ENCODE peak calls at places on chromosomes 6 and 20, in seven cellular contexts. One of them, this sample, is unnamed.

GRCh38 chr20:3924304-3925112 is 35.3 kb downstream of the PANK2 start:
- DNase-seq in breast epithelium: no peak
- DNase-seq in sigmoid colon: no peak
- DNase-seq in SK-N-SH: no peak
- DNase-seq in spleen: peak
- DNase-seq in HCT116: no peak
- DNase-seq in esophagus muscularis mucosa: no peak
- DNase-seq in this sample: peak

GRCh38 chr6:99013145-99013544 is 65.4 kb upstream of the FBXL4 start:
- DNase-seq in breast epithelium: no peak
- DNase-seq in sigmoid colon: no peak
- DNase-seq in SK-N-SH: no peak
- DNase-seq in spleen: no peak
- DNase-seq in HCT116: no peak
- DNase-seq in esophagus muscularis mucosa: no peak
- DNase-seq in this sample: no peak

GRCh38 chr20:57716202-57716601 is 6.4 kb upstream of the PMEPA1 start:
- DNase-seq in breast epithelium: no peak
- DNase-seq in sigmoid colon: no peak
- DNase-seq in SK-N-SH: no peak
- DNase-seq in spleen: no peak
- DNase-seq in HCT116: no peak
- DNase-seq in esophagus muscularis mucosa: no peak
- DNase-seq in this sample: no peak

GRCh38 chr6:5100806-5101205 is 15.7 kb downstream of the PPP1R3G start:
- DNase-seq in breast epithelium: no peak
- DNase-seq in sigmoid colon: no peak
- DNase-seq in SK-N-SH: no peak
- DNase-seq in spleen: peak
- DNase-seq in HCT116: no peak
- DNase-seq in esophagus muscularis mucosa: no peak
- DNase-seq in this sample: no peak

GRCh38 chr6:75128881-75129570 is 76.8 kb downstream of the COL12A1 start:
- DNase-seq in breast epithelium: no peak
- DNase-seq in sigmoid colon: no peak
- DNase-seq in SK-N-SH: no peak
- DNase-seq in spleen: no peak
- DNase-seq in HCT116: no peak
- DNase-seq in esophagus muscularis mucosa: no peak
- DNase-seq in this sample: no peak

GRCh38 chr6:3697609-3698008 is 53.9 kb downstream of the PXDC1 start:
- DNase-seq in breast epithelium: no peak
- DNase-seq in sigmoid colon: no peak
- DNase-seq in SK-N-SH: no peak
- DNase-seq in spleen: no peak
- DNase-seq in HCT116: no peak
- DNase-seq in esophagus muscularis mucosa: no peak
- DNase-seq in this sample: no peak

GRCh38 chr6:144530118-144530517 is 245.0 kb downstream of the UTRN start:
- DNase-seq in breast epithelium: no peak
- DNase-seq in sigmoid colon: no peak
- DNase-seq in SK-N-SH: no peak
- DNase-seq in spleen: no peak
- DNase-seq in HCT116: no peak
- DNase-seq in esophagus muscularis mucosa: no peak
- DNase-seq in this sample: no peak

GRCh38 chr6:75171151-75171550 is 34.7 kb downstream of the COL12A1 start:
- DNase-seq in breast epithelium: no peak
- DNase-seq in sigmoid colon: no peak
- DNase-seq in SK-N-SH: no peak
- DNase-seq in spleen: no peak
- DNase-seq in HCT116: no peak
- DNase-seq in esophagus muscularis mucosa: no peak
- DNase-seq in this sample: no peak

GRCh38 chr6:142871910-142872331 is 73.1 kb downstream of the HIVEP2 start:
- DNase-seq in breast epithelium: no peak
- DNase-seq in sigmoid colon: no peak
- DNase-seq in SK-N-SH: no peak
- DNase-seq in spleen: no peak
- DNase-seq in HCT116: no peak
- DNase-seq in esophagus muscularis mucosa: no peak
- DNase-seq in this sample: no peak

GRCh38 chr20:38946836-38947235 is 15.3 kb upstream of the DHX35 start:
- DNase-seq in breast epithelium: no peak
- DNase-seq in sigmoid colon: no peak
- DNase-seq in SK-N-SH: no peak
- DNase-seq in spleen: no peak
- DNase-seq in HCT116: no peak
- DNase-seq in esophagus muscularis mucosa: no peak
- DNase-seq in this sample: no peak

GRCh38 chr6:13375360-13375878 is 47.1 kb upstream of the TBC1D7 start:
- DNase-seq in breast epithelium: no peak
- DNase-seq in sigmoid colon: no peak
- DNase-seq in SK-N-SH: no peak
- DNase-seq in spleen: no peak
- DNase-seq in HCT116: no peak
- DNase-seq in esophagus muscularis mucosa: no peak
- DNase-seq in this sample: no peak

GRCh38 chr20:54468082-54468481 is 7.3 kb upstream of the DOK5 start:
- DNase-seq in breast epithelium: no peak
- DNase-seq in sigmoid colon: no peak
- DNase-seq in SK-N-SH: no peak
- DNase-seq in spleen: no peak
- DNase-seq in HCT116: no peak
- DNase-seq in esophagus muscularis mucosa: no peak
- DNase-seq in this sample: no peak

GRCh38 chr20:33880396-33880795 is 69.2 kb downstream of the CHMP4B start:
- DNase-seq in breast epithelium: no peak
- DNase-seq in sigmoid colon: no peak
- DNase-seq in SK-N-SH: no peak
- DNase-seq in spleen: no peak
- DNase-seq in HCT116: no peak
- DNase-seq in esophagus muscularis mucosa: no peak
- DNase-seq in this sample: no peak

GRCh38 chr6:3713266-3713665 is 38.2 kb downstream of the PXDC1 start:
- DNase-seq in breast epithelium: no peak
- DNase-seq in sigmoid colon: no peak
- DNase-seq in SK-N-SH: no peak
- DNase-seq in spleen: no peak
- DNase-seq in HCT116: no peak
- DNase-seq in esophagus muscularis mucosa: no peak
- DNase-seq in this sample: no peak

GRCh38 chr6:5435449-5435848 is 174.1 kb downstream of the FARS2 start:
- DNase-seq in breast epithelium: no peak
- DNase-seq in sigmoid colon: no peak
- DNase-seq in SK-N-SH: no peak
- DNase-seq in spleen: no peak
- DNase-seq in HCT116: no peak
- DNase-seq in esophagus muscularis mucosa: no peak
- DNase-seq in this sample: no peak

GRCh38 chr6:1390071-1390804 is 862 bp downstream of the FOXF2 start:
- DNase-seq in breast epithelium: no peak
- DNase-seq in sigmoid colon: no peak
- DNase-seq in SK-N-SH: no peak
- DNase-seq in spleen: peak
- DNase-seq in HCT116: no peak
- DNase-seq in esophagus muscularis mucosa: no peak
- DNase-seq in this sample: no peak

GRCh38 chr6:1392813-1393640 is 3.7 kb downstream of the FOXF2 start:
- DNase-seq in breast epithelium: no peak
- DNase-seq in sigmoid colon: no peak
- DNase-seq in SK-N-SH: no peak
- DNase-seq in spleen: peak
- DNase-seq in HCT116: no peak
- DNase-seq in esophagus muscularis mucosa: no peak
- DNase-seq in this sample: no peak

GRCh38 chr6:1393641-1394283 is 4.4 kb downstream of the FOXF2 start:
- DNase-seq in breast epithelium: no peak
- DNase-seq in sigmoid colon: no peak
- DNase-seq in SK-N-SH: no peak
- DNase-seq in spleen: no peak
- DNase-seq in HCT116: no peak
- DNase-seq in esophagus muscularis mucosa: no peak
- DNase-seq in this sample: no peak

GRCh38 chr6:1390805-1391511 is 1.6 kb downstream of the FOXF2 start:
- DNase-seq in breast epithelium: no peak
- DNase-seq in sigmoid colon: no peak
- DNase-seq in SK-N-SH: no peak
- DNase-seq in spleen: peak
- DNase-seq in HCT116: no peak
- DNase-seq in esophagus muscularis mucosa: no peak
- DNase-seq in this sample: peak

DNA sequence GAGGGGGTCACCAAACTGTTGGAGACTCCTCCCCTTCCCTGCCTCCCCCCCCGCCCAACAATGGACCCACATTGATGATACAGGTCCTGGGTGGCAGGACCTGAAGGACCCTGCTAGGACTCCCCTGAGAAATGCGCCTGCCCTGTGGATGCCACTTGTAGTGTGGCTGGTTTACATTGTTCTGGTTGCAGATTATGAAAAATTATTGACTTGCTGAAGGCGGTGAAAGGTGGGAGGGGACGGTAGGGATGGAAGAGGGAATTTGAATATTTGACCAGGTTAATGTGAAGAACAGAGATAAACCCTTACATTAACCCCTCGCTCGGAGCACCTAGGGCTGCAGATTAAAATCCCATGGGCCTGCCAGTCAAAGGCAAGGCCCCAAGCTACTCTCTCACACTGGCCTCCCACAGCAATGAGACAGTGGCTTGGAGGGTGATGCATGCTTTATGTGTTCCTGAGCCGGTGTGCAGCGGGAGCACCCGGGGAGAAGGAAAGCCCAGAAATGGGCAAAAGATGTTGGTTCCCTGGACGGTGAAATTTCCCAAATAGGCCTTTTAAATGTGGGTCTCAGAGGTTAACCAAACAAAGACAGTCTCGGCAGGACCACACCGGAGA is 2.4 kb downstream of the FOXF2 start:
- DNase-seq in breast epithelium: no peak
- DNase-seq in sigmoid colon: no peak
- DNase-seq in SK-N-SH: no peak
- DNase-seq in spleen: peak
- DNase-seq in HCT116: no peak
- DNase-seq in esophagus muscularis mucosa: no peak
- DNase-seq in this sample: no peak
- TF ChIP-seq POLR2AphosphoS5 in breast epithelium: no peak
- TF ChIP-seq POLR2AphosphoS5 in sigmoid colon: no peak
- TF ChIP-seq POLR2AphosphoS5 in SK-N-SH: no peak
- TF ChIP-seq POLR2AphosphoS5 in spleen: no peak
- TF ChIP-seq POLR2AphosphoS5 in HCT116: no peak
- TF ChIP-seq POLR2AphosphoS5 in esophagus muscularis mucosa: peak
- TF ChIP-seq POLR2AphosphoS5 in this sample: no peak

GRCh38 chr20:24766826-24767622 is 182.0 kb upstream of the CST7 start:
- DNase-seq in breast epithelium: peak
- DNase-seq in sigmoid colon: no peak
- DNase-seq in SK-N-SH: no peak
- DNase-seq in spleen: no peak
- DNase-seq in HCT116: no peak
- DNase-seq in esophagus muscularis mucosa: no peak
- DNase-seq in this sample: peak
- TF ChIP-seq POLR2AphosphoS5 in breast epithelium: no peak
- TF ChIP-seq POLR2AphosphoS5 in sigmoid colon: no peak
- TF ChIP-seq POLR2AphosphoS5 in SK-N-SH: no peak
- TF ChIP-seq POLR2AphosphoS5 in spleen: no peak
- TF ChIP-seq POLR2AphosphoS5 in HCT116: no peak
- TF ChIP-seq POLR2AphosphoS5 in esophagus muscularis mucosa: no peak
- TF ChIP-seq POLR2AphosphoS5 in this sample: no peak

GRCh38 chr6:15090145-15090579 is 155.7 kb upstream of the JARID2 start:
- DNase-seq in breast epithelium: no peak
- DNase-seq in sigmoid colon: no peak
- DNase-seq in SK-N-SH: no peak
- DNase-seq in spleen: no peak
- DNase-seq in HCT116: no peak
- DNase-seq in esophagus muscularis mucosa: no peak
- DNase-seq in this sample: no peak

GRCh38 chr6:15087234-15087633 is 158.6 kb upstream of the JARID2 start:
- DNase-seq in breast epithelium: no peak
- DNase-seq in sigmoid colon: no peak
- DNase-seq in SK-N-SH: no peak
- DNase-seq in spleen: no peak
- DNase-seq in HCT116: no peak
- DNase-seq in esophagus muscularis mucosa: no peak
- DNase-seq in this sample: no peak

GRCh38 chr6:15090745-15091384 is 155.0 kb upstream of the JARID2 start:
- DNase-seq in breast epithelium: no peak
- DNase-seq in sigmoid colon: no peak
- DNase-seq in SK-N-SH: no peak
- DNase-seq in spleen: no peak
- DNase-seq in HCT116: no peak
- DNase-seq in esophagus muscularis mucosa: no peak
- DNase-seq in this sample: no peak

GRCh38 chr6:15088904-15089568 is 156.8 kb upstream of the JARID2 start:
- DNase-seq in breast epithelium: no peak
- DNase-seq in sigmoid colon: no peak
- DNase-seq in SK-N-SH: peak
- DNase-seq in spleen: no peak
- DNase-seq in HCT116: no peak
- DNase-seq in esophagus muscularis mucosa: no peak
- DNase-seq in this sample: no peak

DNA sequence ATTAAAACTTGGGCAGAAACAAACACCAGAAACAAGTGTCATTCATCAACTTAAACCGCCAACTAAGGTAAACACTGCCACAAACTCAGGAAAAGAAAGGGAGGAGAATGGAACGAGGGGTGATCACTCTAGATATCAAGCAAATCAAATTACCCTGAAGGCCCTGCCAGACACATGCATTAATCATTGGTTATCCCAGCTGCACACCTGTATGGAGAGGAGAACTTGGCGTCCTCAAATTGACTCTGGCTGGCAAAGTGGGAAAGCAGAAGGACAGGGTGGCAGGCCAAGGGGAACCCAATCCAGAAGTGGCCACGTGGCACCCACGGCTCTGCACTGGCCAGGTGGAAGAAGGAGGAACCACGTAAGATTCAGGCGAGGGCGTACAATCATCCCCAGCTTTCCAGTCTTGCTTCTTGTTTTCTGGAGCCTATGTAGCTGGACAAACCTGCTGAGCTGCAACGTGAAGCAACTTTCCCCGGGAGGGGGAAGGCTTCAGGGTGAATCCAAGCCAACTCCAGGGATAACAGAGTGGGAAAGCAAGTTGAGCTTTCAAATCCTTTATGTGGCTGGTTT is 156.2 kb upstream of the JARID2 start:
- DNase-seq in breast epithelium: peak
- DNase-seq in sigmoid colon: no peak
- DNase-seq in SK-N-SH: no peak
- DNase-seq in spleen: peak
- DNase-seq in HCT116: no peak
- DNase-seq in esophagus muscularis mucosa: no peak
- DNase-seq in this sample: no peak
- TF ChIP-seq POLR2AphosphoS5 in breast epithelium: peak
- TF ChIP-seq POLR2AphosphoS5 in sigmoid colon: no peak
- TF ChIP-seq POLR2AphosphoS5 in SK-N-SH: no peak
- TF ChIP-seq POLR2AphosphoS5 in spleen: no peak
- TF ChIP-seq POLR2AphosphoS5 in HCT116: no peak
- TF ChIP-seq POLR2AphosphoS5 in esophagus muscularis mucosa: no peak
- TF ChIP-seq POLR2AphosphoS5 in this sample: no peak

DNA sequence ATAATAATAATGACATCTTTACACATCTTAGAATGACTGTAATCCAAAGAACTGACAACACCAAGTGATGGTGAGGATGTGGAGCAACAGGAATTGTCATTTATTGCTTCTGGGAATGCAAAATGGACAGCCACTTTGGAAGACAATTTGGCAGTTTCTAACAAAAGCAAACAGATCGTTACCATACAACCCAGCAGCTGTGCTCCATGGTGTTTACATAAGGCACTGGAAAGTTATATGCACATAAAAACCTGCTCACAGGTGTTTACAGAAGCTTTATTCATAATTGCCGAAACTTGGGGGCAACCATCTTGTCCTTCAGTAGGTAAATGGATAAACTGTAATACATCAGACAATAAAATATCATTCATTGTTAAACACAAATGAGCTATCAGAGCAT is 18.3 kb upstream of the ASF1A start:
- DNase-seq in breast epithelium: no peak
- DNase-seq in sigmoid colon: no peak
- DNase-seq in SK-N-SH: no peak
- DNase-seq in spleen: no peak
- DNase-seq in HCT116: no peak
- DNase-seq in esophagus muscularis mucosa: no peak
- DNase-seq in this sample: no peak
- TF ChIP-seq POLR2AphosphoS5 in breast epithelium: no peak
- TF ChIP-seq POLR2AphosphoS5 in sigmoid colon: no peak
- TF ChIP-seq POLR2AphosphoS5 in SK-N-SH: no peak
- TF ChIP-seq POLR2AphosphoS5 in spleen: no peak
- TF ChIP-seq POLR2AphosphoS5 in HCT116: no peak
- TF ChIP-seq POLR2AphosphoS5 in esophagus muscularis mucosa: no peak
- TF ChIP-seq POLR2AphosphoS5 in this sample: no peak